ENCODE peak calls at places on chromosome 5, in four cellular contexts. K is HT1080, G is neural crest cell, H is fibroblast of villous mesenchyme. L is an unnamed sample.
A peak's percentile ranks its signal among the peaks of the same experiment; 100 is the strongest.

GRCh38 chr5:109249126-109249525 is 160.6 kb downstream of the PJA2 start:
- DNase-seq in H (no peak), K (no peak), G (no peak), L (no peak)

GRCh38 chr5:109316631-109317030 is 93.1 kb downstream of the PJA2 start:
- DNase-seq in G (no peak), H (no peak), K (peak; percentile 75), L (no peak)

GRCh38 chr5:113612060-113612496 is 98.6 kb downstream of the YTHDC2 start:
- DNase-seq in G (no peak), H (peak; percentile 52), K (peak; percentile 39), L (no peak)

GRCh38 chr5:131746423-131746822 is 50.4 kb downstream of the FNIP1 start:
- DNase-seq in H (no peak), G (no peak), K (no peak), L (no peak)

GRCh38 chr5:180853121-180853520 is 8.0 kb downstream of the ZFP62 start:
- DNase-seq in G (no peak), K (no peak), H (no peak), L (no peak)

GRCh38 chr5:84403773-84404172 is 19.1 kb upstream of the EDIL3 start:
- DNase-seq in G (no peak), K (peak; percentile 94), H (peak; percentile 21), L (no peak)

GRCh38 chr5:11619339-11620028 is 284.8 kb downstream of the CTNND2 start:
- DNase-seq in K (peak; percentile 40), G (no peak), H (no peak), L (no peak)

GRCh38 chr5:170760126-170760525 is 23.4 kb upstream of the GABRP start:
- DNase-seq in G (no peak), H (no peak), K (no peak), L (no peak)

L was measured in pancreas.